ENCODE peak calls at places on chromosomes 16 and 17, in six cellular contexts. One of them, this sample, is unnamed.

GRCh38 chr17:30920282-30920681 is 1.5 kb upstream of the ADAP2 start:
- DNase-seq in adrenal gland: no peak
- DNase-seq in sigmoid colon: no peak
- DNase-seq in A549: peak
- DNase-seq in endothelial cell of umbilical vein: peak
- DNase-seq in CD4-positive, alpha-beta T cell: no peak
- DNase-seq in this sample: no peak

GRCh38 chr17:73841431-73842060 is 197.3 kb upstream of the SDK2 start:
- DNase-seq in A549: peak
- DNase-seq in endothelial cell of umbilical vein: no peak
- DNase-seq in adrenal gland: no peak
- DNase-seq in CD4-positive, alpha-beta T cell: peak
- DNase-seq in sigmoid colon: no peak
- DNase-seq in this sample: no peak

GRCh38 chr16:63947022-63947421 is 1174.8 kb downstream of the CDH11 start:
- DNase-seq in adrenal gland: no peak
- DNase-seq in A549: no peak
- DNase-seq in CD4-positive, alpha-beta T cell: no peak
- DNase-seq in endothelial cell of umbilical vein: no peak
- DNase-seq in sigmoid colon: no peak
- DNase-seq in this sample: no peak

GRCh38 chr17:2700491-2701141 is 10.9 kb downstream of the CLUH start:
- DNase-seq in endothelial cell of umbilical vein: no peak
- DNase-seq in CD4-positive, alpha-beta T cell: no peak
- DNase-seq in adrenal gland: peak
- DNase-seq in A549: no peak
- DNase-seq in sigmoid colon: peak
- DNase-seq in this sample: no peak

GRCh38 chr17:41540921-41541625 is 13.0 kb upstream of the KRT19 start:
- DNase-seq in sigmoid colon: no peak
- DNase-seq in CD4-positive, alpha-beta T cell: no peak
- DNase-seq in endothelial cell of umbilical vein: peak
- DNase-seq in adrenal gland: no peak
- DNase-seq in A549: no peak
- DNase-seq in this sample: no peak

GRCh38 chr17:40553694-40554534 is 11.4 kb downstream of the CCR7 start:
- DNase-seq in CD4-positive, alpha-beta T cell: peak
- DNase-seq in endothelial cell of umbilical vein: no peak
- DNase-seq in sigmoid colon: peak
- DNase-seq in A549: no peak
- DNase-seq in adrenal gland: peak
- DNase-seq in this sample: no peak

GRCh38 chr16:22323173-22323997 is 26.2 kb downstream of the POLR3E start:
- DNase-seq in adrenal gland: no peak
- DNase-seq in endothelial cell of umbilical vein: no peak
- DNase-seq in sigmoid colon: no peak
- DNase-seq in A549: no peak
- DNase-seq in CD4-positive, alpha-beta T cell: no peak
- DNase-seq in this sample: no peak

GRCh38 chr16:67509016-67509415 is 19.6 kb upstream of the RIPOR1 start:
- DNase-seq in A549: no peak
- DNase-seq in CD4-positive, alpha-beta T cell: peak
- DNase-seq in adrenal gland: no peak
- DNase-seq in endothelial cell of umbilical vein: no peak
- DNase-seq in sigmoid colon: no peak
- DNase-seq in this sample: no peak

GRCh38 chr17:75832164-75832651 is 12.0 kb downstream of the UNC13D start:
- DNase-seq in adrenal gland: peak
- DNase-seq in A549: no peak
- DNase-seq in endothelial cell of umbilical vein: no peak
- DNase-seq in sigmoid colon: peak
- DNase-seq in CD4-positive, alpha-beta T cell: peak
- DNase-seq in this sample: no peak

GRCh38 chr17:37417852-37418251 is 11.2 kb downstream of the TADA2A start:
- DNase-seq in A549: no peak
- DNase-seq in sigmoid colon: no peak
- DNase-seq in endothelial cell of umbilical vein: no peak
- DNase-seq in CD4-positive, alpha-beta T cell: no peak
- DNase-seq in adrenal gland: no peak
- DNase-seq in this sample: no peak

GRCh38 chr17:28368306-28368831 is 1.7 kb downstream of the VTN start:
- DNase-seq in CD4-positive, alpha-beta T cell: no peak
- DNase-seq in endothelial cell of umbilical vein: no peak
- DNase-seq in adrenal gland: no peak
- DNase-seq in A549: no peak
- DNase-seq in sigmoid colon: no peak
- DNase-seq in this sample: no peak

GRCh38 chr16:24524855-24525652 is 14.3 kb upstream of the RBBP6 start:
- DNase-seq in A549: no peak
- DNase-seq in sigmoid colon: no peak
- DNase-seq in adrenal gland: no peak
- DNase-seq in endothelial cell of umbilical vein: no peak
- DNase-seq in CD4-positive, alpha-beta T cell: no peak
- DNase-seq in this sample: no peak

GRCh38 chr16:74064120-74064735 is 232.4 kb upstream of the PSMD7 start:
- DNase-seq in endothelial cell of umbilical vein: no peak
- DNase-seq in sigmoid colon: no peak
- DNase-seq in adrenal gland: no peak
- DNase-seq in A549: no peak
- DNase-seq in CD4-positive, alpha-beta T cell: no peak
- DNase-seq in this sample: no peak

DNA sequence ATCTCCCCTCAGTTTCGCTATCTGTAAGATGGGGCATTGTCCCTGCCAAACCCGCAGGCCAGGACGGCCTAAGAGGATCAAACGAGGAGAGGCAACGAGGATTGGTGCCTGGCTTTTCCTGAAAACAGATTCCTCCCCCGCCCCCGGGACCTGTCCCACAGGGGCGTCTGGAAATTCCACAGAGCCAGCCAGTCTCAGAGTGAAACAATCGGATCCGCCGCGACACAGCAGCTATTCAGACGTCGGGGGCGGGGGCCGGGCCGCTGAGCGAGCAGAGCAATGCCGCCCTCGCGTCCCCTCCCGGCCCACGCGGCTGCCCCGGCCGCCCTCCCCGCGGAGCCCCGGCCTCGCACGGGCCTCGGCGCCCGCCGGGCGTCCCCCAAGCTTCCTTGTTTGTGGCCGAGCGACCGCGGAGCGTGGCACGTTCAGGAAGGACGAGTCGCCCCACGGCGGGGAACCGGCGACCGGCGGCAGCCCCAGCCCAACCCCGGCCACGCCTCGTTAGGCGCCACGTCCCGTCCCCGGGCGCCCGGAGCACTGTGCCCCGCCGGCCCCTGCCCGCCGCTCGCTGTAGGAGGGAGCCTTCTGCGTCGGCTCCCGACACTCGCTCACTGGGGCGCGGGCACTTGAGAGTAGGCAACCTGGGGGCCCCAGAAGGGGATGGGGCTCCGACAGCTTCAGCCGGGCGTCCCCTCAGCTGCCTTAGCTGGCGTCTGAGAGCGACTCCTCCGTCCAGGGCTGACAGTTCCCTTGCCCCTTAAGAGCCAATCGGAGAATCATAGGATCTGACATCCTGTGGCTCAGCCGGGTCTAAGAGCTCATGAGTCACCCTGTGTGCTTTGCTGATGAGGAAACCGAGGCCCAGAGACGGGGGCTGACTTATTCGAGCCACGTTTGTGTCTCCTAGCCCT is 29.7 kb upstream of the PHOSPHO1 start:
- DNase-seq in CD4-positive, alpha-beta T cell: peak
- DNase-seq in A549: peak
- DNase-seq in adrenal gland: peak
- DNase-seq in endothelial cell of umbilical vein: peak
- DNase-seq in sigmoid colon: peak
- DNase-seq in this sample: no peak
- H3K27ac ChIP-seq in CD4-positive, alpha-beta T cell: no peak
- H3K27ac ChIP-seq in A549: peak
- H3K27ac ChIP-seq in adrenal gland: no peak
- H3K27ac ChIP-seq in endothelial cell of umbilical vein: peak
- H3K27ac ChIP-seq in sigmoid colon: peak
- H3K27ac ChIP-seq in this sample: no peak

GRCh38 chr17:18185832-18186231 is 2.2 kb downstream of the ALKBH5 start:
- DNase-seq in A549: no peak
- DNase-seq in CD4-positive, alpha-beta T cell: no peak
- DNase-seq in sigmoid colon: no peak
- DNase-seq in adrenal gland: no peak
- DNase-seq in endothelial cell of umbilical vein: peak
- DNase-seq in this sample: no peak
- H3K27ac ChIP-seq in A549: peak
- H3K27ac ChIP-seq in CD4-positive, alpha-beta T cell: no peak
- H3K27ac ChIP-seq in sigmoid colon: peak
- H3K27ac ChIP-seq in adrenal gland: no peak
- H3K27ac ChIP-seq in endothelial cell of umbilical vein: peak
- H3K27ac ChIP-seq in this sample: peak

DNA sequence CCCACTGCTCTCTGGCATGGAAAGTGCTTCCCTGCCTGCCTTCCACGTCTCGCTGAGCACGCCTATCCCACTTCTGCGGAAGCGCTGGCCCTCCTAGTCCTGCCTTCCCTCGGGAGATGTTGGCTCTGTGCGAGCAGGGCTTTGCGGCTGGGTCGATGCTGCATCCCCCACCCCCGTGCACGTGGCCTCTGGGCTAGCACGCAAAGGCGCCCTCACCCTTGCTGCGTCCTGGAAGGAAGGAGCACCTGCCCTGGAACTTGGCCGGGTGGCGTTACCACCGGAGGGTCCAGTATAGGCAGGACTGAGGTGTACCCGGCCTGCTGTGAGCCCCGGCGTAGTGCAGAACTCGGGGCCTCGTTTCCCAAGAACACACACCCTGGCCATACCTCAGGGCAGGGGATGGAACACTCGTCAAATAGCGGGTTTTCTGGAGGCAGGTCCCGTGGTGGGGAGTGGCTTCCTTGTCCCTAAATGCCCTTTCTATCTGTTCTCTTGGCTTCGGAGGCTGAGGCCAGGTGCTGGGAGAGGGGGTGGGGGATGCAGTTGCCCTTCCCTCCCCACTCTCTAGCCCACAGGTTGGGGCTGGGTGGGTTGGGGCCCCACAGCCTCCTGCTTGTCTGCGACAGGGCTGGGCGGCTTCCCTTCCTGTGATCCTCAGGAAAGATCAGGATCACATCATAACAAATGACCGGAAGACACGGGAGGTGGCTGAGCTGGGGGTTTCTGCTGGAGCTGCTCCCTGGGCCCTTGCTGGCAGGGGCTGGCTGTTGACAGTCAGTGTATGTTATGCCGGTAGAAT is 17.4 kb downstream of the BAIAP2 start:
- DNase-seq in sigmoid colon: no peak
- DNase-seq in endothelial cell of umbilical vein: peak
- DNase-seq in adrenal gland: no peak
- DNase-seq in A549: no peak
- DNase-seq in CD4-positive, alpha-beta T cell: no peak
- DNase-seq in this sample: no peak
- H3K27ac ChIP-seq in sigmoid colon: peak
- H3K27ac ChIP-seq in endothelial cell of umbilical vein: peak
- H3K27ac ChIP-seq in adrenal gland: no peak
- H3K27ac ChIP-seq in A549: no peak
- H3K27ac ChIP-seq in CD4-positive, alpha-beta T cell: no peak
- H3K27ac ChIP-seq in this sample: no peak

GRCh38 chr16:57630931-57631845 is 2.8 kb downstream of the ADGRG1 start:
- DNase-seq in adrenal gland: no peak
- DNase-seq in A549: no peak
- DNase-seq in sigmoid colon: peak
- DNase-seq in CD4-positive, alpha-beta T cell: no peak
- DNase-seq in endothelial cell of umbilical vein: no peak
- DNase-seq in this sample: peak
- H3K27ac ChIP-seq in adrenal gland: no peak
- H3K27ac ChIP-seq in A549: peak
- H3K27ac ChIP-seq in sigmoid colon: peak
- H3K27ac ChIP-seq in CD4-positive, alpha-beta T cell: no peak
- H3K27ac ChIP-seq in endothelial cell of umbilical vein: no peak
- H3K27ac ChIP-seq in this sample: peak

GRCh38 chr17:12712941-12713340 is 47.3 kb downstream of the MYOCD start:
- DNase-seq in adrenal gland: no peak
- DNase-seq in endothelial cell of umbilical vein: no peak
- DNase-seq in CD4-positive, alpha-beta T cell: no peak
- DNase-seq in sigmoid colon: no peak
- DNase-seq in A549: no peak
- DNase-seq in this sample: no peak

GRCh38 chr17:12709063-12709462 is 43.4 kb downstream of the MYOCD start:
- DNase-seq in endothelial cell of umbilical vein: no peak
- DNase-seq in adrenal gland: no peak
- DNase-seq in CD4-positive, alpha-beta T cell: no peak
- DNase-seq in sigmoid colon: no peak
- DNase-seq in A549: no peak
- DNase-seq in this sample: no peak

GRCh38 chr17:12712415-12712814 is 46.7 kb downstream of the MYOCD start:
- DNase-seq in sigmoid colon: no peak
- DNase-seq in A549: no peak
- DNase-seq in CD4-positive, alpha-beta T cell: no peak
- DNase-seq in endothelial cell of umbilical vein: no peak
- DNase-seq in adrenal gland: no peak
- DNase-seq in this sample: no peak
- H3K27ac ChIP-seq in sigmoid colon: no peak
- H3K27ac ChIP-seq in A549: no peak
- H3K27ac ChIP-seq in CD4-positive, alpha-beta T cell: no peak
- H3K27ac ChIP-seq in endothelial cell of umbilical vein: no peak
- H3K27ac ChIP-seq in adrenal gland: no peak
- H3K27ac ChIP-seq in this sample: no peak

GRCh38 chr16:16051132-16051531 is 101.7 kb downstream of the ABCC1 start:
- DNase-seq in sigmoid colon: no peak
- DNase-seq in endothelial cell of umbilical vein: no peak
- DNase-seq in adrenal gland: no peak
- DNase-seq in CD4-positive, alpha-beta T cell: no peak
- DNase-seq in A549: no peak
- DNase-seq in this sample: no peak

GRCh38 chr16:16047761-16048160 is 98.3 kb downstream of the ABCC1 start:
- DNase-seq in A549: no peak
- DNase-seq in sigmoid colon: no peak
- DNase-seq in CD4-positive, alpha-beta T cell: no peak
- DNase-seq in endothelial cell of umbilical vein: no peak
- DNase-seq in adrenal gland: peak
- DNase-seq in this sample: no peak

GRCh38 chr16:16045879-16046278 is 96.5 kb downstream of the ABCC1 start:
- DNase-seq in adrenal gland: no peak
- DNase-seq in A549: no peak
- DNase-seq in CD4-positive, alpha-beta T cell: no peak
- DNase-seq in sigmoid colon: no peak
- DNase-seq in endothelial cell of umbilical vein: no peak
- DNase-seq in this sample: no peak

GRCh38 chr16:16050106-16050505 is 100.7 kb downstream of the ABCC1 start:
- DNase-seq in adrenal gland: no peak
- DNase-seq in A549: no peak
- DNase-seq in sigmoid colon: no peak
- DNase-seq in CD4-positive, alpha-beta T cell: no peak
- DNase-seq in endothelial cell of umbilical vein: no peak
- DNase-seq in this sample: no peak

DNA sequence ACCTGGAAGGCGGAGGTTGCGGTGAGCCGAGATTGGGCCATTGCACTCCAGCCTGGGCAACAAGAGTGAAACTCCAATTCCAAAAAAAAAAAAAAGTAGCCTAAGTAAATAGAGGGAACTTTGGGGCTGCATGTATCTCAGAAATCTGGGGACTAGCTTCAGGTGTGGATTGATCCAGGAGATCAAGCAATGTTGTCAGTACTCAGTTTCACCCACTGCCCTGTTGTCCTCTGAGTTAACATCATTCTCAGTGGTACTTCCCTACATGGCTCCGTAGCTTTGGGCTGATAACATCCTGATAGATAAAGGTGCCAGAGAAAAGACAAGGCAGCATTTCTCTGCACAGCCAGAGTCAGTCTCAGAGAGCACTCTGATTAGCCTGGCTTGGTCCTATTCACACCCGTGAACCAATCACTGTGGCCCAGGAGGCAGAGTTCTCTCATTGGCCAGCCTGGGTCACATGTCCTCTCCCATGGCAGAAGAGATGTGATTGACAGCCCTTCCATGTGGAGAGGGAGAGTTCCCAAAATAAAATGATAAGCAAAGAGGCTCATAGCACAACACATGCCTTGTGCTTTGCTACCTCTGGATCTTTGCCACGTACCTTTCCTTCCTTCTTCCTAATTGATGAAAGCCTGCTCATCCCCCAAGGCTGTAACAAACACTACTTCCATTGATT is 99.6 kb downstream of the ABCC1 start:
- DNase-seq in adrenal gland: no peak
- DNase-seq in sigmoid colon: no peak
- DNase-seq in CD4-positive, alpha-beta T cell: no peak
- DNase-seq in endothelial cell of umbilical vein: no peak
- DNase-seq in A549: peak
- DNase-seq in this sample: no peak
- H3K27ac ChIP-seq in adrenal gland: no peak
- H3K27ac ChIP-seq in sigmoid colon: peak
- H3K27ac ChIP-seq in CD4-positive, alpha-beta T cell: no peak
- H3K27ac ChIP-seq in endothelial cell of umbilical vein: no peak
- H3K27ac ChIP-seq in A549: no peak
- H3K27ac ChIP-seq in this sample: no peak

This sample was measured in substantia nigra.